ENCODE peak calls at places on chromosomes 12 and 14, in four cellular contexts. I is HepG2, K is K562, N is HCT116. F is an unnamed sample.
A peak's percentile ranks its signal among the peaks of the same experiment; 100 is the strongest.

GRCh38 chr12:76685246-76685678 is 78.7 kb upstream of the ZDHHC17 start:
- DNase-seq in I (no peak), K (no peak), N (no peak), F (no peak)

GRCh38 chr12:50590869-50591268 is 86.1 kb downstream of the DIP2B start:
- DNase-seq in I (no peak), K (no peak), N (no peak), F (no peak)

GRCh38 chr12:53963434-53964314 is 9.0 kb downstream of the HOXC12 start:
- DNase-seq in I (no peak), K (no peak), N (no peak), F (no peak)

GRCh38 chr14:100769035-100769939 is 42.6 kb downstream of the DLK1 start:
- DNase-seq in I (no peak), K (no peak), N (no peak), F (no peak)

GRCh38 chr14:51242545-51243490 is 2.8 kb downstream of the TMX1 start:
- DNase-seq in I (no peak), K (no peak), N (no peak), F (no peak)

GRCh38 chr12:15979096-15980091 is 68.3 kb downstream of the DERA start:
- DNase-seq in I (peak; percentile 38), K (peak; percentile 24), N (no peak), F (no peak)

GRCh38 chr12:110680032-110680431 is 8.9 kb downstream of the HVCN1 start:
- DNase-seq in I (no peak), K (no peak), N (no peak), F (no peak)

GRCh38 chr14:20417250-20418186 is 4.2 kb upstream of the TEP1 start:
- DNase-seq in I (peak; percentile 65), K (no peak), N (no peak), F (no peak)

GRCh38 chr14:20956376-20956976 is 1.2 kb downstream of the RNASE2 start:
- DNase-seq in I (no peak), K (no peak), N (no peak), F (no peak)

GRCh38 chr12:12439636-12440035 is 82.8 kb downstream of the BORCS5 start:
- DNase-seq in I (peak; percentile 87), K (no peak), N (no peak), F (peak; percentile 22)

GRCh38 chr14:34356267-34356660 is 105.8 kb downstream of the SPTSSA start:
- DNase-seq in I (no peak), K (no peak), N (no peak), F (no peak)

GRCh38 chr14:84657866-84658385 is 872.0 kb upstream of the FLRT2 start:
- DNase-seq in I (no peak), K (no peak), N (no peak), F (no peak)

GRCh38 chr14:103122578-103123127 is 608 bp upstream of the TNFAIP2 start:
- DNase-seq in I (no peak), K (peak; percentile 35), N (no peak), F (no peak)

GRCh38 chr12:89461649-89462612 is 62.7 kb downstream of the GALNT4 start:
- DNase-seq in I (peak; percentile 44), K (peak; percentile 39), N (peak; percentile 57), F (peak; percentile 20)

GRCh38 chr14:64478634-64479250 is 13.4 kb downstream of the AKAP5 start:
- DNase-seq in I (no peak), K (no peak), N (no peak), F (no peak)

GRCh38 chr12:30146561-30146960 is 362.8 kb upstream of the TMTC1 start:
- DNase-seq in I (no peak), K (no peak), N (no peak), F (no peak)

GRCh38 chr12:108482717-108483212 is 32.3 kb upstream of the FICD start:
- DNase-seq in I (no peak), K (peak; percentile 33), N (no peak), F (peak; percentile 20)

GRCh38 chr12:14931791-14932560 is 6.4 kb downstream of the ERP27 start:
- DNase-seq in I (no peak), K (no peak), N (no peak), F (no peak)

GRCh38 chr12:15336772-15337553 is 14.7 kb downstream of the PTPRO start:
- DNase-seq in I (no peak), K (no peak), N (no peak), F (no peak)

GRCh38 chr12:30358113-30358512 is 337.6 kb downstream of the IPO8 start:
- DNase-seq in I (no peak), K (no peak), N (no peak), F (no peak)

GRCh38 chr12:123531091-123531490 is 2.4 kb downstream of the RILPL1 start:
- DNase-seq in I (no peak), K (no peak), N (no peak), F (no peak)

GRCh38 chr12:9940370-9940769 is 8.2 kb upstream of the CLEC2A start:
- DNase-seq in I (no peak), K (no peak), N (no peak), F (no peak)

GRCh38 chr14:66099931-66100330 is 386.2 kb upstream of the CCDC196 start:
- DNase-seq in I (no peak), K (no peak), N (no peak), F (no peak)

GRCh38 chr12:3551976-3552725 is 61.1 kb downstream of the PRMT8 start:
- DNase-seq in I (no peak), K (no peak), N (no peak), F (no peak)

GRCh38 chr12:28583771-28584261 is 393.6 kb downstream of the CCDC91 start:
- DNase-seq in I (no peak), K (peak; percentile 9), N (no peak), F (no peak)

GRCh38 chr12:19850341-19851065 is 411.2 kb downstream of the AEBP2 start:
- DNase-seq in I (no peak), K (no peak), N (no peak), F (no peak)

GRCh38 chr12:65565601-65566560 is 258.4 kb upstream of the HMGA2 start:
- DNase-seq in I (no peak), K (peak; percentile 39), N (no peak), F (no peak)

GRCh38 chr12:46377678-46378077 is 5.1 kb upstream of the SLC38A2 start:
- DNase-seq in I (no peak), K (no peak), N (no peak), F (no peak)

GRCh38 chr14:31208546-31209424 is 1.2 kb upstream of the HECTD1 start:
- DNase-seq in I (no peak), K (no peak), N (no peak), F (no peak)

GRCh38 chr14:32621585-32621984 is 292.5 kb downstream of the AKAP6 start:
- DNase-seq in I (no peak), K (no peak), N (no peak), F (no peak)

GRCh38 chr12:52364061-52364460 is 3.2 kb downstream of the KRT85 start:
- DNase-seq in I (no peak), K (no peak), N (no peak), F (no peak)

GRCh38 chr12:52366738-52367485 is at the start of gene KRT85:
- DNase-seq in I (no peak), K (no peak), N (no peak), F (no peak)

GRCh38 chr12:52363111-52363679 is 4.1 kb downstream of the KRT85 start:
- DNase-seq in I (no peak), K (no peak), N (no peak), F (no peak)

GRCh38 chr12:52362118-52362726 is 5.1 kb downstream of the KRT85 start:
- DNase-seq in I (no peak), K (no peak), N (no peak), F (no peak)

GRCh38 chr12:52364901-52365489 is 2.3 kb downstream of the KRT85 start:
- DNase-seq in I (no peak), K (no peak), N (no peak), F (no peak)
- TF ChIP-seq TCF7L2 in I (no peak), K (no peak), N (no peak), F (no peak)

GRCh38 chr14:61364243-61364642 is 42.9 kb downstream of the PRKCH start:
- DNase-seq in I (no peak), K (no peak), N (no peak), F (no peak)
- TF ChIP-seq SIN3A in I (no peak), K (no peak), N (no peak), F (no peak)

GRCh38 chr12:73465106-73465505 is 1072.5 kb upstream of the ATXN7L3B start:
- DNase-seq in I (no peak), K (no peak), N (no peak), F (no peak)

GRCh38 chr12:73460212-73460611 is 1077.4 kb upstream of the ATXN7L3B start:
- DNase-seq in I (no peak), K (no peak), N (no peak), F (no peak)
- H3K4me3 ChIP-seq in I (no peak overlapping the region), K (no peak overlapping the region), N (no peak overlapping the region), F (no peak overlapping the region)

GRCh38 chr12:124727244-124727673 is 136.4 kb downstream of the SCARB1 start:
- DNase-seq in I (peak; percentile 67), K (peak; percentile 38), N (peak; percentile 83), F (no peak)
- TF ChIP-seq TCF7L2 in I (no peak), K (no peak), N (no peak), F (no peak)

DNA sequence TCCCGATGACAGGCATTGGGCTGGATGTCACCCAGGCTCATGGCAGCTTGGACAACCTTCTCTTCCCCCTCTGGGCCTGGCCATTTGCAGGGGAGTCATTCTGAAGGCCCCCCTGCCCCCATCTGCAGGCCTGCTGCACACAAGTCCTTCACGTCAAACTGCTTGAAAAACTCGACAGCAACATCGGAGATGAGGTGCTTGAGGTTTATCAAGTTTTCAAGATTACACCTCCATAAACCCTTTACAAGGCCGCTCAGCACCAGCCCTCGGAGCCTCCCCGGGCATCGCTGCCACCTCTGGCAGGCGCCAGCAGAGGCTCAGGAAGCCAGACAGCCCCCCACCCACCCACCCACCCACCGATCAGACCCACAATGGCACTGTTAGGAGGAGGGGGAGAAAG is 166.0 kb upstream of the GSC start:
- DNase-seq in I (no peak), K (no peak), N (no peak), F (no peak)
- TF ChIP-seq SIN3A in I (no peak), K (no peak), N (no peak), F (no peak)

GRCh38 chr12:75480469-75480949 is at the start of gene GLIPR1:
- DNase-seq in I (peak; percentile 45), K (peak; percentile 13), N (no peak), F (peak; percentile 69)
- H3K4me3 ChIP-seq in I (peak within 1 kb of the TSS; percentile 44), K (no peak within 1 kb of the TSS), N (no peak within 1 kb of the TSS), F (peak within 1 kb of the TSS; percentile 70)

GRCh38 chr14:77653473-77653872 is 37.0 kb upstream of the SPTLC2 start:
- DNase-seq in I (no peak), K (peak; percentile 42), N (no peak), F (no peak)
- TF ChIP-seq TCF7L2 in I (no peak), K (no peak), N (no peak), F (no peak)

GRCh38 chr14:73457050-73457934 is 1.1 kb downstream of the NUMB start:
- DNase-seq in I (no peak), K (no peak), N (no peak), F (no peak)
- TF ChIP-seq SIN3A in I (peak; percentile 43), K (no peak), N (no peak), F (no peak)